ENCODE peak calls at places on chromosome 20, in eight cellular contexts. X is naive thymus-derived CD8-positive, alpha-beta T cell; P is central memory CD8-positive, alpha-beta T cell; Q is lower lobe of right lung; F is left lung; A is left ventricle myocardium superior; W is PC-3; K is SK-N-SH treated with all-trans-retinoic acid at 6 μM for 48 hours. L is an unnamed sample.

GRCh38 chr20:38293490-38294333 is 10.2 kb upstream of the BPI start:
- ATAC-seq in K (no peak), W (no peak), Q (no peak), X (no peak), P (no peak), A (no peak), F (no peak), L (no peak)

GRCh38 chr20:47160992-47161391 is 195.5 kb downstream of the ZMYND8 start:
- ATAC-seq in K (no peak), W (no peak), Q (no peak), A (no peak), X (no peak), F (no peak), P (no peak), L (no peak)

GRCh38 chr20:45345104-45345936 is 2.9 kb downstream of the SDC4 start:
- ATAC-seq in W (peak; percentile 43), Q (peak; percentile 58), A (peak; percentile 1), F (peak; percentile 44), X (no peak), P (no peak), K (no peak), L (no peak)

GRCh38 chr20:53708129-53708968 is 114.7 kb upstream of the ZNF217 start:
- ATAC-seq in Q (peak; percentile 52), K (peak; percentile 45), X (peak; percentile 58), W (peak; percentile 79), F (peak; percentile 23), A (no peak), P (peak; percentile 45), L (peak; percentile 85)

GRCh38 chr20:9926476-9926875 is 87.6 kb upstream of the PAK5 start:
- ATAC-seq in W (no peak), Q (no peak), X (no peak), P (no peak), F (no peak), A (no peak), K (no peak), L (no peak)

GRCh38 chr20:19692685-19693119 is 65.4 kb upstream of the RIN2 start:
- ATAC-seq in K (peak; percentile 64), A (peak; percentile 31), W (peak; percentile 53), Q (peak; percentile 53), F (peak; percentile 78), X (no peak), P (no peak), L (no peak)

GRCh38 chr20:32607727-32608663 is 22.9 kb upstream of the NOL4L start:
- ATAC-seq in Q (peak; percentile 72), X (no peak), P (no peak), A (peak; percentile 68), K (no peak), W (no peak), F (peak; percentile 92), L (no peak)

GRCh38 chr20:45792513-45793118 is 862 bp downstream of the DNTTIP1 start:
- ATAC-seq in Q (peak; percentile 13), W (no peak), A (peak; percentile 10), X (peak; percentile 4), P (no peak), F (peak; percentile 6), K (no peak), L (no peak)

GRCh38 chr20:45909817-45910669 is 1.9 kb downstream of the PLTP start:
- ATAC-seq in F (no peak), K (no peak), W (no peak), A (no peak), Q (no peak), X (no peak), P (no peak), L (no peak)

GRCh38 chr20:54619181-54619580 is 143.8 kb downstream of the DOK5 start:
- ATAC-seq in X (no peak), F (peak; percentile 82), A (peak; percentile 92), W (no peak), Q (no peak), P (no peak), K (no peak), L (no peak)

GRCh38 chr20:17662333-17663039 is 19.6 kb downstream of the RRBP1 start:
- ATAC-seq in A (peak; percentile 84), W (no peak), P (no peak), X (no peak), F (peak; percentile 34), K (no peak), Q (peak; percentile 53), L (no peak)

GRCh38 chr20:34536798-34537394 is 20.7 kb downstream of the DYNLRB1 start:
- ATAC-seq in P (no peak), Q (peak; percentile 39), K (peak; percentile 41), W (peak; percentile 52), F (peak; percentile 46), X (peak; percentile 46), A (peak; percentile 72), L (peak; percentile 55)

GRCh38 chr20:54197621-54198604 is 10.0 kb upstream of the PFDN4 start:
- ATAC-seq in K (peak; percentile 79), A (no peak), W (peak; percentile 59), P (no peak), X (no peak), Q (no peak), F (peak; percentile 36), L (no peak)

GRCh38 chr20:431012-431904 is 23.2 kb downstream of the RBCK1 start:
- ATAC-seq in F (peak; percentile 82), X (peak; percentile 45), A (peak; percentile 55), Q (peak; percentile 74), P (no peak), K (peak; percentile 91), W (peak; percentile 82), L (no peak)

GRCh38 chr20:45427236-45428149 is 11.6 kb downstream of the PIGT start:
- ATAC-seq in A (peak; percentile 62), P (no peak), K (peak; percentile 60), F (peak; percentile 71), X (no peak), W (no peak), Q (peak; percentile 55), L (no peak)

GRCh38 chr20:33825340-33826269 is 14.5 kb downstream of the CHMP4B start:
- ATAC-seq in W (no peak), Q (no peak), P (no peak), A (no peak), K (no peak), X (no peak), F (peak; percentile 24), L (no peak)

GRCh38 chr20:35238170-35238569 is 11.7 kb downstream of the MMP24 start:
- ATAC-seq in Q (no peak), A (no peak), W (no peak), X (no peak), F (no peak), K (no peak), P (no peak), L (no peak)

GRCh38 chr20:1371235-1371782 is 21.5 kb downstream of the FKBP1A start:
- ATAC-seq in F (no peak), P (no peak), A (peak; percentile 64), Q (no peak), X (no peak), W (no peak), K (no peak), L (no peak)

GRCh38 chr20:48957521-48957920 is 36.0 kb downstream of the ARFGEF2 start:
- ATAC-seq in P (no peak), X (no peak), W (peak; percentile 17), K (no peak), A (peak; percentile 53), Q (no peak), F (no peak), L (no peak)

GRCh38 chr20:20432618-20433286 is 64.8 kb downstream of the INSM1 start:
- ATAC-seq in X (no peak), W (no peak), Q (no peak), K (no peak), A (no peak), P (no peak), F (no peak), L (no peak)

GRCh38 chr20:38764563-38765355 is 16.5 kb downstream of the ACTR5 start:
- ATAC-seq in F (peak; percentile 90), X (no peak), W (peak; percentile 100), K (peak; percentile 98), P (peak; percentile 43), Q (no peak), A (no peak), L (peak; percentile 100)

GRCh38 chr20:18279231-18279630 is 9.1 kb upstream of the ZNF133 start:
- ATAC-seq in F (no peak), A (no peak), K (no peak), Q (no peak), P (no peak), X (no peak), W (no peak), L (peak; percentile 49)

GRCh38 chr20:4946585-4947378 is 54.5 kb downstream of the SLC23A2 start:
- ATAC-seq in F (no peak), A (no peak), W (no peak), Q (no peak), P (no peak), K (no peak), X (no peak), L (no peak)

GRCh38 chr20:30610044-30610693 is 647.3 kb upstream of the DEFB115 start:
- ATAC-seq in W (no peak), P (no peak), Q (no peak), F (no peak), K (no peak), A (peak; percentile 31), X (no peak), L (no peak)

L was measured in activated CD4-positive, CD25-positive, alpha-beta regulatory T cell treated with anti-CD3 and anti-CD28 coated beads, Interleukin-2, amount 50 U/mL, for 24 hours.